ENCODE peak calls at places on chromosomes 4 and X, in five cellular contexts. P is erythroblast, W is heart left ventricle, Q is M059J, V is AG08396. K is an unnamed sample.

GRCh38 chrX:123348468-123348867 is 164.4 kb downstream of the GRIA3 start:
- DNase-seq in Q (peak; percentile 58), P (no peak), V (no peak), W (no peak), K (no peak)

GRCh38 chr4:176193898-176194297 is 1.5 kb downstream of the SPATA4 start:
- DNase-seq in V (peak; percentile 42), Q (peak; percentile 87), W (no peak), P (no peak), K (no peak)

GRCh38 chr4:86660407-86660806 is 66.3 kb downstream of the PTPN13 start:
- DNase-seq in W (no peak), V (no peak), Q (no peak), P (no peak), K (no peak)

GRCh38 chrX:154370300-154370881 is 4.0 kb downstream of the FLNA start:
- DNase-seq in Q (no peak), P (no peak), W (no peak), V (no peak), K (no peak)

GRCh38 chr4:186485621-186486062 is 69.7 kb downstream of the MTNR1A start:
- DNase-seq in W (no peak), P (no peak), Q (peak; percentile 40), V (peak; percentile 39), K (no peak)

GRCh38 chr4:92333056-92333455 is 29.3 kb downstream of the GRID2 start:
- DNase-seq in Q (no peak), W (no peak), P (no peak), V (no peak), K (no peak)

GRCh38 chrX:8738588-8739189 is 6.8 kb upstream of the ANOS1 start:
- DNase-seq in Q (peak; percentile 31), W (no peak), P (peak; percentile 3), V (peak; percentile 12), K (no peak)

GRCh38 chr4:97457253-97457652 is 686.0 kb downstream of the STPG2 start:
- DNase-seq in W (no peak), V (no peak), P (no peak), Q (no peak), K (no peak)

GRCh38 chr4:16897991-16898827 is at the start of gene LDB2:
- DNase-seq in P (no peak), W (peak; percentile 78), V (peak; percentile 50), Q (peak; percentile 87), K (no peak)

GRCh38 chr4:1775731-1776500 is 17.2 kb upstream of the FGFR3 start:
- DNase-seq in V (no peak), P (no peak), W (no peak), Q (peak; percentile 53), K (no peak)

GRCh38 chrX:154761977-154762528 is 611 bp upstream of the DKC1 start:
- DNase-seq in V (no peak), P (peak; percentile 63), Q (peak; percentile 53), W (no peak), K (no peak)

GRCh38 chrX:44748014-44748413 is 95.8 kb upstream of the DUSP21 start:
- DNase-seq in Q (peak; percentile 88), V (no peak), W (no peak), P (peak; percentile 1), K (no peak)

GRCh38 chr4:29966386-29966785 is 753.8 kb upstream of the PCDH7 start:
- DNase-seq in Q (no peak), W (no peak), V (no peak), P (no peak), K (no peak)

GRCh38 chr4:169253087-169253675 is 17.6 kb downstream of the SH3RF1 start:
- DNase-seq in Q (no peak), P (no peak), W (no peak), V (no peak), K (no peak)

GRCh38 chr4:152894673-152895072 is 41.5 kb upstream of the FHDC1 start:
- DNase-seq in V (peak; percentile 10), P (no peak), Q (peak; percentile 22), W (no peak), K (no peak)

GRCh38 chr4:83889802-83890201 is 353.9 kb downstream of the GPAT3 start:
- DNase-seq in W (no peak), Q (peak; percentile 68), V (no peak), P (no peak), K (no peak)

GRCh38 chr4:108270466-108271450 is 102.0 kb upstream of the LEF1 start:
- DNase-seq in Q (peak; percentile 90), V (peak; percentile 59), P (no peak), W (no peak), K (no peak)

GRCh38 chrX:72045552-72046277 is 86.0 kb downstream of the RTL5 start:
- DNase-seq in P (no peak), Q (peak; percentile 15), W (no peak), V (no peak), K (no peak)

GRCh38 chr4:101515099-101515498 is 167.8 kb upstream of the PPP3CA start:
- DNase-seq in P (no peak), V (no peak), Q (no peak), W (no peak), K (no peak)

GRCh38 chrX:20514358-20514757 is 247.6 kb upstream of the RPS6KA3 start:
- DNase-seq in V (peak; percentile 47), P (no peak), Q (peak; percentile 96), W (no peak), K (peak; percentile 55)

GRCh38 chr4:41525129-41525528 is 12.8 kb upstream of the LIMCH1 start:
- DNase-seq in V (no peak), W (no peak), Q (peak; percentile 96), P (no peak), K (no peak)

GRCh38 chr4:62279689-62280088 is 1079.6 kb downstream of the ADGRL3 start:
- DNase-seq in W (no peak), P (no peak), V (no peak), Q (no peak), K (no peak)

GRCh38 chr4:48578132-48578964 is 88.3 kb downstream of the ZAR1 start:
- DNase-seq in P (peak; percentile 73), Q (peak; percentile 66), W (peak; percentile 60), V (peak; percentile 45), K (no peak)

GRCh38 chrX:9862953-9863352 is 76.7 kb downstream of the SHROOM2 start:
- DNase-seq in P (no peak), W (no peak), Q (no peak), V (no peak), K (no peak)

GRCh38 chrX:34382416-34382815 is 250.3 kb upstream of the FAM47A start:
- DNase-seq in W (no peak), Q (peak; percentile 4), V (no peak), P (no peak), K (no peak)

GRCh38 chr4:162977788-162978187 is 188.9 kb downstream of the NAF1 start:
- DNase-seq in P (no peak), V (no peak), Q (no peak), W (no peak), K (no peak)

GRCh38 chr4:138241281-138242075 is 671 bp downstream of the SLC7A11 start:
- DNase-seq in Q (peak; percentile 54), P (peak; percentile 75), W (no peak), V (no peak), K (no peak)

K was measured in CD14-positive monocyte.